ENCODE peak calls at places on chromosomes 6 and 20, in five cellular contexts. One of them, this sample, is unnamed.

GRCh38 chr6:38806271-38806670 is 91.2 kb downstream of the DNAH8 start:
- ATAC-seq in lower lobe of right lung: no peak
- ATAC-seq in gastroesophageal sphincter: no peak
- ATAC-seq in right cardiac atrium: no peak
- ATAC-seq in Right ventricle myocardium superior: no peak
- ATAC-seq in this sample: no peak

GRCh38 chr20:58980711-58981563 is at the start of gene NELFCD:
- ATAC-seq in right cardiac atrium: peak
- ATAC-seq in gastroesophageal sphincter: peak
- ATAC-seq in Right ventricle myocardium superior: peak
- ATAC-seq in lower lobe of right lung: peak
- ATAC-seq in this sample: peak

GRCh38 chr20:43188861-43189613 is 669 bp downstream of the PTPRT start:
- ATAC-seq in lower lobe of right lung: no peak
- ATAC-seq in right cardiac atrium: no peak
- ATAC-seq in gastroesophageal sphincter: no peak
- ATAC-seq in Right ventricle myocardium superior: no peak
- ATAC-seq in this sample: no peak

GRCh38 chr6:147418523-147418922 is 90.0 kb upstream of the SAMD5 start:
- ATAC-seq in Right ventricle myocardium superior: no peak
- ATAC-seq in gastroesophageal sphincter: no peak
- ATAC-seq in lower lobe of right lung: no peak
- ATAC-seq in right cardiac atrium: no peak
- ATAC-seq in this sample: peak

GRCh38 chr20:56949318-56949717 is 317.1 kb downstream of the BMP7 start:
- ATAC-seq in lower lobe of right lung: peak
- ATAC-seq in right cardiac atrium: no peak
- ATAC-seq in Right ventricle myocardium superior: no peak
- ATAC-seq in gastroesophageal sphincter: no peak
- ATAC-seq in this sample: no peak

GRCh38 chr6:137688230-137688971 is 178.7 kb upstream of the TNFAIP3 start:
- ATAC-seq in right cardiac atrium: no peak
- ATAC-seq in Right ventricle myocardium superior: no peak
- ATAC-seq in gastroesophageal sphincter: no peak
- ATAC-seq in lower lobe of right lung: no peak
- ATAC-seq in this sample: peak

GRCh38 chr20:57580478-57581201 is 19.7 kb downstream of the PCK1 start:
- ATAC-seq in lower lobe of right lung: no peak
- ATAC-seq in right cardiac atrium: no peak
- ATAC-seq in gastroesophageal sphincter: no peak
- ATAC-seq in Right ventricle myocardium superior: no peak
- ATAC-seq in this sample: no peak

GRCh38 chr6:90485615-90486277 is 101.1 kb downstream of the MAP3K7 start:
- ATAC-seq in gastroesophageal sphincter: no peak
- ATAC-seq in Right ventricle myocardium superior: no peak
- ATAC-seq in right cardiac atrium: no peak
- ATAC-seq in lower lobe of right lung: no peak
- ATAC-seq in this sample: no peak

GRCh38 chr6:41257369-41258195 is 28.9 kb downstream of the TREM1 start:
- ATAC-seq in lower lobe of right lung: no peak
- ATAC-seq in Right ventricle myocardium superior: no peak
- ATAC-seq in gastroesophageal sphincter: no peak
- ATAC-seq in right cardiac atrium: no peak
- ATAC-seq in this sample: no peak

GRCh38 chr6:95581073-95581472 is 3.7 kb downstream of the MANEA start:
- ATAC-seq in right cardiac atrium: no peak
- ATAC-seq in gastroesophageal sphincter: no peak
- ATAC-seq in Right ventricle myocardium superior: no peak
- ATAC-seq in lower lobe of right lung: no peak
- ATAC-seq in this sample: no peak

GRCh38 chr6:130473886-130474285 is 108.1 kb downstream of the TMEM200A start:
- ATAC-seq in lower lobe of right lung: no peak
- ATAC-seq in right cardiac atrium: no peak
- ATAC-seq in Right ventricle myocardium superior: no peak
- ATAC-seq in gastroesophageal sphincter: no peak
- ATAC-seq in this sample: peak

GRCh38 chr20:45300961-45301360 is 5.7 kb upstream of the RBPJL start:
- ATAC-seq in right cardiac atrium: no peak
- ATAC-seq in gastroesophageal sphincter: no peak
- ATAC-seq in Right ventricle myocardium superior: no peak
- ATAC-seq in lower lobe of right lung: no peak
- ATAC-seq in this sample: peak

GRCh38 chr6:42563697-42564495 is at the start of gene UBR2:
- ATAC-seq in gastroesophageal sphincter: peak
- ATAC-seq in Right ventricle myocardium superior: peak
- ATAC-seq in lower lobe of right lung: peak
- ATAC-seq in right cardiac atrium: peak
- ATAC-seq in this sample: peak

GRCh38 chr20:48647873-48648272 is 179.9 kb downstream of the PREX1 start:
- ATAC-seq in Right ventricle myocardium superior: no peak
- ATAC-seq in right cardiac atrium: no peak
- ATAC-seq in gastroesophageal sphincter: no peak
- ATAC-seq in lower lobe of right lung: no peak
- ATAC-seq in this sample: no peak

GRCh38 chr6:41602422-41602743 is 35.9 kb upstream of the MDFI start:
- ATAC-seq in lower lobe of right lung: no peak
- ATAC-seq in Right ventricle myocardium superior: no peak
- ATAC-seq in right cardiac atrium: no peak
- ATAC-seq in gastroesophageal sphincter: no peak
- ATAC-seq in this sample: no peak

GRCh38 chr20:19727251-19727847 is 30.7 kb upstream of the RIN2 start:
- ATAC-seq in gastroesophageal sphincter: no peak
- ATAC-seq in lower lobe of right lung: no peak
- ATAC-seq in Right ventricle myocardium superior: no peak
- ATAC-seq in right cardiac atrium: no peak
- ATAC-seq in this sample: no peak

GRCh38 chr6:2124260-2124709 is 121.1 kb downstream of the GMDS start:
- ATAC-seq in lower lobe of right lung: peak
- ATAC-seq in Right ventricle myocardium superior: peak
- ATAC-seq in gastroesophageal sphincter: peak
- ATAC-seq in right cardiac atrium: peak
- ATAC-seq in this sample: no peak

GRCh38 chr20:36569847-36570429 is 3.5 kb upstream of the TGIF2 start:
- ATAC-seq in right cardiac atrium: no peak
- ATAC-seq in lower lobe of right lung: no peak
- ATAC-seq in Right ventricle myocardium superior: no peak
- ATAC-seq in gastroesophageal sphincter: no peak
- ATAC-seq in this sample: no peak